ENCODE peak calls at places on chromosomes 7 and 10, in nine cellular contexts. Q is HCT116, R is GM12878, H is astrocyte, Y is PC-9, L is endothelial cell of umbilical vein, J is OCI-LY7, T is mammary epithelial cell, F is MM.1S. B is an unnamed sample.

GRCh38 chr10:6567203-6567703 is 12.8 kb downstream of the PRKCQ start:
- DNase-seq in T (no peak), F (no peak), Y (no peak), J (no peak), L (no peak), R (no peak), Q (no peak), H (no peak), B (no peak)

GRCh38 chr7:47045169-47045568 is 536.7 kb downstream of the TNS3 start:
- DNase-seq in R (no peak), L (peak; percentile 17), Q (no peak), T (no peak), J (no peak), H (no peak), F (no peak), Y (no peak), B (no peak)

GRCh38 chr10:9302142-9302746 is 1247.8 kb downstream of the GATA3 start:
- DNase-seq in Y (peak; percentile 61), F (peak; percentile 60), T (peak; percentile 47), Q (peak; percentile 23), J (peak; percentile 57), H (peak; percentile 34), L (peak; percentile 79), R (no peak), B (peak; percentile 23)

GRCh38 chr10:48929413-48929990 is 10.1 kb downstream of the LRRC18 start:
- DNase-seq in L (no peak), R (no peak), F (no peak), Q (no peak), J (no peak), Y (no peak), H (no peak), T (no peak), B (no peak)

GRCh38 chr7:106178593-106179134 is 66.6 kb upstream of the SYPL1 start:
- DNase-seq in Y (peak; percentile 43), H (peak; percentile 36), J (peak; percentile 33), Q (peak; percentile 16), L (peak; percentile 67), F (no peak), R (no peak), T (peak; percentile 55), B (no peak)

GRCh38 chr7:77353911-77354310 is 62.2 kb downstream of the GSAP start:
- DNase-seq in H (no peak), Q (no peak), Y (no peak), R (no peak), T (no peak), L (no peak), F (no peak), J (no peak), B (no peak)

GRCh38 chr10:3533296-3533695 is 251.7 kb downstream of the KLF6 start:
- DNase-seq in L (no peak), H (no peak), Q (no peak), F (no peak), Y (peak; percentile 75), T (no peak), R (no peak), J (no peak), B (no peak)

GRCh38 chr7:24291271-24291670 is 7.3 kb downstream of the NPY start:
- DNase-seq in Y (peak; percentile 98), L (no peak), R (no peak), Q (no peak), T (no peak), J (no peak), F (no peak), H (no peak), B (no peak)

GRCh38 chr10:3091346-3091787 is 24.0 kb downstream of the PFKP start:
- DNase-seq in R (no peak), H (peak; percentile 94), F (no peak), T (peak; percentile 98), Y (peak; percentile 96), Q (peak; percentile 91), L (peak; percentile 80), J (no peak), B (peak; percentile 91)

GRCh38 chr10:123014772-123015171 is 6.0 kb downstream of the ACADSB start:
- DNase-seq in R (no peak), F (no peak), H (no peak), Q (no peak), L (no peak), Y (no peak), T (no peak), J (no peak), B (no peak)

GRCh38 chr10:106535304-106535964 is 629.1 kb downstream of the SORCS1 start:
- DNase-seq in Q (no peak), R (no peak), T (no peak), L (no peak), Y (no peak), H (no peak), F (no peak), J (no peak), B (no peak)

GRCh38 chr7:70698219-70698832 is 433.6 kb upstream of the GALNT17 start:
- DNase-seq in Q (no peak), T (peak; percentile 45), Y (no peak), L (peak; percentile 35), R (no peak), F (peak; percentile 70), J (peak; percentile 70), H (peak; percentile 46), B (no peak)

GRCh38 chr7:129616530-129616929 is 5.0 kb downstream of the NRF1 start:
- DNase-seq in R (no peak), T (no peak), J (no peak), H (no peak), F (no peak), Y (peak; percentile 18), L (no peak), Q (no peak), B (no peak)

GRCh38 chr7:129617178-129617577 is 5.7 kb downstream of the NRF1 start:
- DNase-seq in R (no peak), H (no peak), J (no peak), Q (no peak), Y (no peak), L (no peak), F (no peak), T (no peak), B (no peak)

GRCh38 chr7:129615018-129615417 is 3.5 kb downstream of the NRF1 start:
- DNase-seq in R (peak; percentile 51), F (peak; percentile 73), J (peak; percentile 56), Q (no peak), T (peak; percentile 63), L (no peak), H (no peak), Y (peak; percentile 35), B (no peak)

GRCh38 chr7:129613016-129613337 is 1.5 kb downstream of the NRF1 start:
- DNase-seq in J (no peak), H (no peak), L (no peak), R (no peak), Q (no peak), F (no peak), Y (no peak), T (no peak), B (no peak)

DNA sequence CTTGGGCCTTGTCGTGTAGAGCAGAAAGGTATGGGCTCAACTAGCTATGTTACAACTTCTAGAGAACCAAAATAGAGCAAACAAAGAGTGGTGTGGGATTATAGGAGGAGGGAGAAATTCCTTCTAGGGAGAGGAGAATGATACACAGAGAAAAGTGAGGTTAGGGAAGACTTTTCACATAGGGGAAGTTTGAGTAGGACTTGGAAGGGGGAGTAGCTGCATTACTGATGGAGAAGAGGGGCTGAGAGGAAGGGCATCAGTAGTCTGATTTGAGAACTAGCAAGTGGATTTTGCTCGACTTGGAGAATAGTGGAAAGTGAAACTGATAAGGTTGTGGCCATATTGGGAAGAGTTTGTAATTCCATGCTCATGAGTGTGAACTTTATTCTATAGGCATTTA is 6.1 kb downstream of the NRF1 start:
- DNase-seq in F (no peak), R (no peak), L (no peak), Q (no peak), Y (no peak), T (no peak), J (no peak), H (no peak), B (no peak)
- H3K4me1 ChIP-seq in F (peaks cover 14% of the 10 kb centered on the region), R (peaks cover 19% of the 10 kb centered on the region), L (peaks cover 6% of the 10 kb centered on the region), Q (peaks cover 6% of the 10 kb centered on the region), Y (peaks cover 20% of the 10 kb centered on the region), T (peaks cover 23% of the 10 kb centered on the region), J (peaks cover 46% of the 10 kb centered on the region), H (peaks cover 4% of the 10 kb centered on the region), B (peaks cover 41% of the 10 kb centered on the region)

DNA sequence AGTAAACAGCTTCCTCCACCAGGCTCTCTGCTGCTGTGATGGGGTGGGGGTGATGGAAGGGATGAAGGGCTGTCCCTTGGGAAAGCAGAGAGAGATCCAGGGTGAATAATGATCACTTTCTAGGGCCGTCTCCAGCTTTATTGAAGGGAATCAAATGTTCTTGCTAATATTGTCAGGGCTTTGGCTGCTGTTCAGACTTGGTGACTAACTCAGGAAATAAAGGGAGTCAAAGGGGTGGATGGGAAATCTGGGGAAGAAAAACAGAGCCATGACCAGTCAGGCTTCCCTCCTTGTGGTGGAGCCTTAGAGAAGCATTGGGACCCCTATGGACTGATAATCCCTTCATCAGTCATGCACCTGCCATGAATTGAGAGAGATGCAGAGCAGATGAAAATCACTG is 196.2 kb upstream of the AGK start:
- DNase-seq in R (no peak), F (no peak), Q (no peak), T (no peak), J (no peak), H (peak; percentile 49), L (peak; percentile 87), Y (no peak), B (no peak)
- H3K4me2 ChIP-seq in R (no peak overlapping the region), F (no peak overlapping the region), Q (no peak overlapping the region), T (no peak overlapping the region), J (no peak overlapping the region), H (peak overlapping the region; percentile 42), L (peak overlapping the region; percentile 56), Y (no peak overlapping the region), B (no peak overlapping the region)

GRCh38 chr7:26201261-26202018 is at the start of gene CBX3:
- DNase-seq in L (peak; percentile 69), T (peak; percentile 80), F (peak; percentile 93), Y (peak; percentile 82), Q (peak; percentile 69), H (peak; percentile 41), R (peak; percentile 73), J (peak; percentile 95), B (no peak)

GRCh38 chr7:26200444-26201260 is at the start of gene HNRNPA2B1:
- DNase-seq in H (peak; percentile 93), L (peak; percentile 99), F (peak; percentile 99), J (peak; percentile 99), T (peak; percentile 97), Q (peak; percentile 95), Y (peak; percentile 99), R (peak; percentile 98), B (peak; percentile 89)

GRCh38 chr7:26198781-26199169 is 1.8 kb downstream of the HNRNPA2B1 start:
- DNase-seq in L (no peak), Y (no peak), H (no peak), R (no peak), J (no peak), T (no peak), Q (no peak), F (no peak), B (no peak)

GRCh38 chr7:26199301-26200112 is 1.0 kb downstream of the HNRNPA2B1 start:
- DNase-seq in T (no peak), L (peak; percentile 69), Y (no peak), R (no peak), F (peak; percentile 45), Q (no peak), J (peak; percentile 73), H (peak; percentile 30), B (no peak)

GRCh38 chr7:26200113-26200443 is 468 bp downstream of the HNRNPA2B1 start:
- DNase-seq in J (peak; percentile 74), H (no peak), Y (no peak), L (peak; percentile 61), T (peak; percentile 46), F (peak; percentile 58), Q (no peak), R (no peak), B (no peak)
- H3K4me1 ChIP-seq in J (peaks cover 42% of the 10 kb centered on the region), H (peaks cover 26% of the 10 kb centered on the region), Y (peaks cover 43% of the 10 kb centered on the region), L (peaks cover 41% of the 10 kb centered on the region), T (peaks cover 30% of the 10 kb centered on the region), F (peaks cover 27% of the 10 kb centered on the region), Q (peaks cover 13% of the 10 kb centered on the region), R (peaks cover 8% of the 10 kb centered on the region), B (peaks cover 25% of the 10 kb centered on the region)

GRCh38 chr7:1546909-1547776 is 8.9 kb downstream of the TMEM184A start:
- DNase-seq in Y (no peak), J (no peak), L (no peak), H (no peak), R (no peak), T (no peak), F (no peak), Q (no peak), B (no peak)
- H3K4me2 ChIP-seq in Y (no peak overlapping the region), J (no peak overlapping the region), L (no peak overlapping the region), H (no peak overlapping the region), R (no peak overlapping the region), T (no peak overlapping the region), F (no peak overlapping the region), Q (no peak overlapping the region), B (no peak overlapping the region)